ENCODE peak calls at places on chromosomes 2 and 18, in six cellular contexts. J, Z, G, P, U and H are unnamed samples.
A peak's percentile ranks its signal among the peaks of the same experiment; 100 is the strongest.

GRCh38 chr18:48792611-48793368 is 158.0 kb downstream of the SMAD7 start:
- DNase-seq in Z (peak; percentile 13), G (no peak), U (no peak), P (peak; percentile 20), J (no peak), H (no peak)

GRCh38 chr18:35131387-35132283 is 90.4 kb downstream of the MAPRE2 start:
- DNase-seq in Z (no peak), J (no peak), P (no peak), U (no peak), G (no peak), H (no peak)

GRCh38 chr18:4638680-4639079 is 183.6 kb upstream of the DLGAP1 start:
- DNase-seq in J (no peak), G (no peak), P (no peak), Z (no peak), U (no peak), H (no peak)

GRCh38 chr2:19812166-19812565 is 89.6 kb downstream of the TTC32 start:
- DNase-seq in G (no peak), U (no peak), P (no peak), Z (no peak), J (no peak), H (peak; percentile 23)

GRCh38 chr2:143282684-143283083 is 153.5 kb downstream of the ARHGAP15 start:
- DNase-seq in P (no peak), J (no peak), U (no peak), Z (no peak), G (no peak), H (no peak)

GRCh38 chr2:69729266-69729665 is 12.7 kb upstream of the ANXA4 start:
- DNase-seq in U (no peak), J (no peak), P (no peak), G (no peak), Z (no peak), H (no peak)

GRCh38 chr2:10985260-10985659 is 73.5 kb downstream of the KCNF1 start:
- DNase-seq in Z (no peak), P (peak; percentile 31), J (no peak), G (no peak), U (no peak), H (peak; percentile 25)

GRCh38 chr2:43186321-43186678 is 40.1 kb downstream of the ZFP36L2 start:
- DNase-seq in Z (no peak), P (no peak), U (no peak), G (no peak), J (no peak), H (no peak)

GRCh38 chr18:36296591-36297418 is 708 bp upstream of the FHOD3 start:
- DNase-seq in U (peak; percentile 27), P (peak; percentile 70), Z (peak; percentile 51), J (no peak), G (peak; percentile 86), H (peak; percentile 60)

GRCh38 chr2:167322795-167323194 is 434.5 kb downstream of the XIRP2 start:
- DNase-seq in J (no peak), Z (no peak), G (no peak), P (no peak), U (no peak), H (no peak)

GRCh38 chr2:3041841-3042600 is 335.6 kb downstream of the EIPR1 start:
- DNase-seq in U (no peak), J (peak; percentile 29), Z (no peak), G (no peak), P (no peak), H (no peak)

GRCh38 chr2:175414872-175415487 is 233.5 kb upstream of the ATP5MC3 start:
- DNase-seq in J (no peak), P (peak; percentile 61), U (peak; percentile 55), G (peak; percentile 47), Z (peak; percentile 63), H (no peak)

DNA sequence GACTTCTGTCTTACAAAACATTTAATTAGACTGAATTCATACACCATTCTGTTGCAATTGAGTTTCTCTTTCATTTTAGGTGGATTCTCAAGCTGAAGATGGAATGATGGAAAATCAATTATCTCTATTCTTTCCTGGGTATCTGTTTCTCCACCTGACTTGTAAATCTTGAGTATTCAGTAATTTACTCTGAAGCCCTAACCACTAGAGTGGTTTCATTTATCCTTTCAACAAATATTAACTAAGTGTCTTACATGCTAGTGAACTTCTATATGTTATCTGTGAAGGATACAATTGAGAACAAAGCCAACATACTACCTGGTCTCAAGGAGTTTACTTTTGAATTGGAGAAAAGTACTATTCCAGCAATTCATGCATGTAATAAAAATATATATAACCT is 94.1 kb upstream of the ZNF804A start:
- DNase-seq in U (no peak), Z (no peak), J (no peak), P (no peak), G (no peak), H (no peak)
- H3K4me3 ChIP-seq in U (no peak overlapping the region), Z (no peak overlapping the region), J (no peak overlapping the region), P (no peak overlapping the region), G (no peak overlapping the region), H (no peak overlapping the region)

GRCh38 chr2:215794829-215795546 is 218.4 kb downstream of the MREG start:
- DNase-seq in U (no peak), G (no peak), P (no peak), J (no peak), Z (no peak), H (no peak)
- TF ChIP-seq CTCF in U (no peak), G (peak; percentile 26), P (no peak), J (no peak), Z (no peak), H (no peak)

GRCh38 chr2:238655974-238656722 is 191.7 kb upstream of the TWIST2 start:
- DNase-seq in Z (no peak), P (no peak), U (no peak), J (no peak), G (no peak), H (no peak)

GRCh38 chr2:238657132-238658053 is 190.5 kb upstream of the TWIST2 start:
- DNase-seq in G (no peak), U (no peak), J (no peak), P (no peak), Z (no peak), H (no peak)

GRCh38 chr2:238655131-238655860 is 192.6 kb upstream of the TWIST2 start:
- DNase-seq in U (no peak), J (no peak), Z (no peak), P (no peak), G (no peak), H (no peak)

GRCh38 chr2:238658054-238658407 is 189.9 kb upstream of the TWIST2 start:
- DNase-seq in U (no peak), G (no peak), P (no peak), Z (no peak), J (no peak), H (no peak)

GRCh38 chr2:238658820-238659219 is 189.1 kb upstream of the TWIST2 start:
- DNase-seq in G (no peak), Z (no peak), P (no peak), U (no peak), J (no peak), H (no peak)
- H3K4me3 ChIP-seq in G (no peak overlapping the region), Z (no peak overlapping the region), P (no peak overlapping the region), U (no peak overlapping the region), J (no peak overlapping the region), H (no peak overlapping the region)

GRCh38 chr2:85791704-85792565 is 38.1 kb downstream of the ATOH8 start:
- DNase-seq in J (no peak), U (no peak), G (no peak), P (peak; percentile 59), Z (no peak), H (no peak)
- TF ChIP-seq CTCF in J (no peak), U (no peak), G (no peak), P (no peak), Z (no peak), H (no peak)

GRCh38 chr2:151946856-151947523 is 118.8 kb upstream of the ARL5A start:
- DNase-seq in P (no peak), U (no peak), Z (no peak), J (no peak), G (peak; percentile 6), H (no peak)
- H3K4me3 ChIP-seq in P (peak overlapping the region; percentile 31), U (no peak overlapping the region), Z (peak overlapping the region; percentile 36), J (no peak overlapping the region), G (no peak overlapping the region), H (no peak overlapping the region)